ENCODE peak calls at places on chromosomes 1 and 21, in nine cellular contexts. S is GM12865; L is hepatocyte; T is ascending aorta; R is PC-9; X is brain microvascular endothelial cell; D is HFF-Myc; E is lower lobe of right lung; I is CD8-positive, alpha-beta T cell. M is an unnamed sample.

GRCh38 chr21:30234643-30235042 is 18.7 kb upstream of the CLDN8 start:
- DNase-seq in I (no peak), D (peak), X (peak), E (no peak), L (no peak), T (no peak), S (no peak), R (no peak), M (no peak)

GRCh38 chr1:200453544-200453905 is 43.7 kb upstream of the ZNF281 start:
- DNase-seq in S (peak), X (no peak), D (no peak), R (no peak), L (no peak), E (no peak), I (no peak), T (no peak), M (no peak)

GRCh38 chr1:10640079-10640578 is 156.3 kb downstream of the CASZ1 start:
- DNase-seq in D (no peak), I (no peak), S (no peak), L (no peak), R (no peak), X (no peak), E (no peak), T (no peak), M (no peak)

GRCh38 chr1:97505816-97506215 is 415.0 kb downstream of the DPYD start:
- DNase-seq in D (no peak), S (peak), L (no peak), T (no peak), I (no peak), X (no peak), E (no peak), R (no peak), M (no peak)

GRCh38 chr1:103256490-103256889 is 148.2 kb upstream of the COL11A1 start:
- DNase-seq in T (no peak), X (peak), E (no peak), R (no peak), I (no peak), D (no peak), S (no peak), L (no peak), M (no peak)

GRCh38 chr1:226953175-226953800 is 13.2 kb downstream of the COQ8A start:
- DNase-seq in T (no peak), X (no peak), S (no peak), R (no peak), L (no peak), D (no peak), I (no peak), E (no peak), M (no peak)

GRCh38 chr1:226887006-226887405 is 16.6 kb downstream of the PSEN2 start:
- DNase-seq in D (no peak), S (no peak), E (no peak), X (no peak), T (no peak), L (no peak), I (no peak), R (no peak), M (no peak)

GRCh38 chr1:230054092-230054749 is 12.8 kb upstream of the GALNT2 start:
- DNase-seq in R (no peak), T (no peak), X (no peak), D (no peak), I (no peak), L (no peak), S (no peak), E (no peak), M (no peak)

GRCh38 chr1:53166366-53166765 is 23.9 kb upstream of the SLC1A7 start:
- DNase-seq in L (no peak), X (no peak), S (no peak), D (no peak), R (no peak), I (no peak), T (no peak), E (no peak), M (no peak)

GRCh38 chr1:76006234-76006633 is 68.3 kb upstream of the ST6GALNAC3 start:
- DNase-seq in I (no peak), T (no peak), E (no peak), S (no peak), X (peak), D (no peak), R (no peak), L (peak), M (no peak)

GRCh38 chr1:8211620-8212442 is 106.1 kb upstream of the SLC45A1 start:
- DNase-seq in R (peak), S (no peak), T (peak), X (peak), E (peak), D (peak), L (peak), I (no peak), M (no peak)

GRCh38 chr1:236063919-236064673 is 794 bp downstream of the NID1 start:
- DNase-seq in E (peak), T (peak), D (peak), L (peak), I (no peak), R (no peak), X (peak), S (peak), M (no peak)

GRCh38 chr1:88519156-88519555 is 164.9 kb upstream of the PKN2 start:
- DNase-seq in S (no peak), T (no peak), E (no peak), L (no peak), X (no peak), I (no peak), R (no peak), D (no peak), M (no peak)

GRCh38 chr1:9537863-9538668 is 1.2 kb upstream of the SLC25A33 start:
- DNase-seq in L (peak), T (no peak), S (no peak), R (peak), I (no peak), X (no peak), D (no peak), E (no peak), M (no peak)

GRCh38 chr21:31952828-31953227 is 80.0 kb downstream of the HUNK start:
- DNase-seq in D (no peak), T (no peak), S (no peak), L (no peak), E (no peak), R (no peak), I (no peak), X (no peak), M (no peak)

GRCh38 chr1:225449261-225449660 is 21.4 kb upstream of the LBR start:
- DNase-seq in T (no peak), L (no peak), D (no peak), X (no peak), E (no peak), R (peak), I (no peak), S (no peak), M (no peak)

GRCh38 chr1:30395631-30396030 is 327.8 kb downstream of the MATN1 start:
- DNase-seq in D (no peak), I (no peak), S (no peak), E (no peak), L (no peak), X (no peak), R (no peak), T (no peak), M (no peak)

GRCh38 chr1:4180066-4180735 is 280.1 kb upstream of the C1orf174 start:
- DNase-seq in L (no peak), E (no peak), R (no peak), D (no peak), X (no peak), T (no peak), S (no peak), I (no peak), M (no peak)

GRCh38 chr1:39270368-39270767 is 65.9 kb downstream of the MACF1 start:
- DNase-seq in X (no peak), L (no peak), T (no peak), R (no peak), E (no peak), D (no peak), I (no peak), S (no peak), M (no peak)

GRCh38 chr21:33244781-33245105 is 15.0 kb downstream of the IFNAR2 start:
- DNase-seq in E (no peak), L (no peak), D (no peak), S (no peak), T (no peak), R (no peak), I (no peak), X (no peak), M (no peak)

GRCh38 chr1:16396591-16396990 is 29.5 kb downstream of the SZRD1 start:
- DNase-seq in X (peak), L (peak), I (no peak), E (no peak), T (no peak), D (peak), R (no peak), S (no peak), M (no peak)

GRCh38 chr1:246836647-246837046 is 95.1 kb downstream of the AHCTF1 start:
- DNase-seq in R (no peak), S (no peak), D (no peak), X (no peak), T (no peak), I (no peak), E (no peak), L (no peak), M (no peak)

GRCh38 chr1:248807067-248807737 is 18.5 kb downstream of the SH3BP5L start:
- DNase-seq in S (peak), D (no peak), I (peak), E (peak), T (no peak), R (no peak), X (no peak), L (peak), M (no peak)

GRCh38 chr1:7543718-7544090 is 227.4 kb upstream of the VAMP3 start:
- DNase-seq in T (no peak), S (no peak), I (no peak), L (no peak), X (no peak), E (no peak), D (no peak), R (no peak), M (no peak)

GRCh38 chr1:15618685-15619525 is 1.6 kb downstream of the DDI2 start:
- DNase-seq in L (peak), X (no peak), R (no peak), D (no peak), E (no peak), I (no peak), S (peak), T (no peak), M (no peak)

GRCh38 chr1:111738436-111739221 is 566 bp downstream of the INKA2 start:
- DNase-seq in R (peak), E (peak), I (peak), X (no peak), S (peak), L (peak), D (no peak), T (no peak), M (no peak)

GRCh38 chr21:35506352-35506751 is 457.2 kb upstream of the RUNX1 start:
- DNase-seq in X (no peak), L (no peak), D (no peak), E (no peak), S (no peak), T (no peak), R (no peak), I (no peak), M (no peak)

GRCh38 chr21:42969193-42969600 is 5.2 kb upstream of the PKNOX1 start:
- DNase-seq in S (no peak), T (no peak), D (no peak), R (no peak), E (no peak), X (no peak), L (no peak), I (no peak), M (no peak)

GRCh38 chr1:158898722-158899121 is 32.6 kb upstream of the PYHIN1 start:
- DNase-seq in E (no peak), T (no peak), L (no peak), X (no peak), R (no peak), I (no peak), D (no peak), S (no peak), M (no peak)

GRCh38 chr1:224047538-224047937 is 66.4 kb upstream of the FBXO28 start:
- DNase-seq in T (no peak), D (no peak), L (no peak), E (no peak), I (no peak), X (no peak), R (no peak), S (no peak), M (no peak)

GRCh38 chr1:49351744-49352143 is 575.1 kb upstream of the BEND5 start:
- DNase-seq in I (no peak), D (no peak), S (no peak), E (no peak), T (no peak), X (no peak), L (no peak), R (no peak), M (no peak)

GRCh38 chr1:2611034-2611501 is 21.7 kb downstream of the MMEL1 start:
- DNase-seq in L (peak), D (no peak), S (no peak), X (no peak), E (peak), T (no peak), R (peak), I (no peak), M (no peak)

GRCh38 chr1:29687601-29688244 is 451.4 kb downstream of the PTPRU start:
- DNase-seq in R (no peak), X (no peak), L (no peak), S (no peak), I (no peak), E (no peak), T (no peak), D (no peak), M (peak)

GRCh38 chr1:111192643-111193519 is 7.6 kb downstream of the DENND2D start:
- DNase-seq in X (no peak), R (no peak), T (no peak), E (no peak), S (peak), L (no peak), I (no peak), D (no peak), M (no peak)

DNA sequence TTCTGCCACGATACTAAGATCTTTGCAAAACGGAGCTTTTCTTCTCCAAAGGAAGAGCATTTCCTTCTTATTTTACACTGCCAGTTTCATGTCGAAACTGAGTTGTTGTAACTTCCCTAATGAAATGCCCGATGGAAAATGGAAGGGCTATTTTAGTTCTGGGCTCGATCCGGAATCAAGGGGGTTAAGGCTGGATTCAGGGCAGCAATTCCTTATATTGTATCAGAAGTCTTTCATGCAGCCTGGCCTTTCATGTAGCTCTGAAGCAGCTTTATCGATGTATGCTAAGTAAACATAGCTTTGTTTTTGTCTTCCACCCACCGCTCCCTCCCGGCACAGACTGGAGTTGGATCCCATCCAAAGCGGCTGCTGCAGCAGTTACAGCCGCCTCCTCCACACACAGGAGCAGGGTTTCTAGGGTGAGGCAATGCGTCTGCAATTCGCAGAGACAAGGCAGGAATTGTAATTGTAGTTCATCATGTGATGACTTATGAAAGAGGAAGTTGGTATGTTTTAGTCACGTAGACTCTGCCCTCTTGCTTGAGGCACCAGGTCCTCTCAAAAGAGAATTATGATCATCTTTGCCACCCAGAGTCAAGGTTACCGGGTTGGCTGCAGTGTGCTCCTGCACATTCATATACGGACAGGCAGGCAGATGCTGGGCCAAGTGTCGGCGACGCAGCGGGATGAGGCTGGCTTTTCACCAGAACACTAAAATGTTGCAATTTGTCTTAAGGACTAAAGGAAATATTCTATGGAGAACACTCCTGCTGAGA is 2.6 kb upstream of the IRF2BP2 start:
- DNase-seq in E (peak), R (peak), T (peak), D (peak), L (peak), S (peak), I (no peak), X (peak), M (peak)
- TF ChIP-seq CTCF in E (no peak), R (no peak), T (no peak), D (no peak), L (no peak), S (no peak), I (no peak), X (no peak), M (no peak)

DNA sequence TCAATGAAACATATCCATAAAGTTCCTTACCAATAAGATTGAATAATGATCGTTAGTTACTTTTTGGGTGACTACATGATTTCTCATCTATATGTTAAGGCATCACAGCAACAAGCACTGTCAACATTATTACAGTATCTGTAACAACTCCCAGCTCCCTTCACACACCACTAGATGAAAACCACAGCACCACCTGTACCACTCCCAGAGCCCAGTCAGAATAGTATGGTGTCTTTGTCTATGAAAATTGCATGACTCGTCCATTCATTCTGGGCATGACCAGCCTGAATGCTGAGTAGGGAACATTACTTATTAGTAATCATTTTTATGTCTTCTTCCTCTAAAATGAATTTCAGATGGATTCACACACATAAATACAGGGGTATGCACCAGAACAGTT is 7.1 kb downstream of the OLFML2B start:
- DNase-seq in X (no peak), R (no peak), E (no peak), D (no peak), S (no peak), I (no peak), T (no peak), L (no peak), M (no peak)
- TF ChIP-seq CTCF in X (no peak), R (no peak), E (no peak), D (no peak), S (no peak), I (no peak), T (no peak), L (no peak), M (no peak)

GRCh38 chr21:15976807-15977206 is 247.0 kb downstream of the USP25 start:
- DNase-seq in E (no peak), I (no peak), D (no peak), R (no peak), S (no peak), T (no peak), L (peak), X (no peak), M (no peak)
- TF ChIP-seq CTCF in E (no peak), I (no peak), D (peak), R (peak), S (no peak), T (no peak), L (peak), X (peak), M (peak)

GRCh38 chr1:74343191-74343590 is 108.0 kb downstream of the TNNI3K start:
- DNase-seq in X (peak), E (no peak), R (no peak), T (no peak), L (peak), I (no peak), S (no peak), D (no peak), M (no peak)
- TF ChIP-seq CTCF in X (no peak), E (no peak), R (no peak), T (no peak), L (no peak), I (no peak), S (no peak), D (no peak), M (no peak)

GRCh38 chr1:11805454-11806306 is at the start of the genes CLCN6 and MTHFR:
- DNase-seq in X (peak), S (peak), I (peak), L (peak), R (peak), T (peak), D (peak), E (peak), M (peak)
- TF ChIP-seq CTCF in X (no peak), S (no peak), I (no peak), L (no peak), R (no peak), T (no peak), D (no peak), E (no peak), M (no peak)

DNA sequence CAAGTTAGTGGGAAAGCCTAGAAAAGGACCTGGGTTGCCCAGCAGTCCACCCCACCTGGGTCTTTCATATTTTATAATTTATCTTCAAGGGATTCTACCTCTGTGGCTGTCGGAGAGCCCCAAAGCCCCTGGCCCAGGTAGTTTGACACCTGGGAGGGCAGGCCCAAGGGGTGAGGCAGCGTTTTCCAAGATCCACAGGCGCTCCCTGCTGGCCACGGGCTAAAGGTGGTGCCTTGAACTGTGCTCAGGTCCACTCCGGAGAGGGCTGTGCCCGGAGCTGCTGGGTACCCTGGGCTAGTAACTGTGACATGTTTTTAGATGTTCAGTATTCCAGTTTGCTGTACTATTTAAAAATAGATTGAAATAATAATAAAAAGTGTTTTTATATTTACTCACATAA is 37.2 kb upstream of the CRNN start:
- DNase-seq in S (no peak), I (no peak), X (no peak), R (peak), E (no peak), L (no peak), T (no peak), D (no peak), M (no peak)
- TF ChIP-seq CTCF in S (no peak), I (no peak), X (peak), R (peak), E (no peak), L (no peak), T (no peak), D (no peak), M (no peak)

M was measured in type B pancreatic cell.